ENCODE peak calls at places on chromosome 15, in nine cellular contexts. S, C, V, A, W, M, B, I and H are unnamed samples.

GRCh38 chr15:62391565-62392262 is 226.6 kb upstream of the C2CD4B start:
- DNase-seq in V (peak; percentile 50), C (peak; percentile 33), B (no peak), M (peak; percentile 84), I (no peak), W (peak; percentile 70), A (no peak), S (peak; percentile 78), H (no peak)

GRCh38 chr15:75198560-75199346 is 2.9 kb upstream of the C15orf39 start:
- DNase-seq in W (peak; percentile 73), I (no peak), B (peak; percentile 54), S (peak; percentile 46), V (no peak), M (no peak), A (no peak), C (no peak), H (peak; percentile 62)

GRCh38 chr15:35019401-35020327 is 31.6 kb upstream of the ZNF770 start:
- DNase-seq in M (no peak), B (peak; percentile 39), W (no peak), A (no peak), C (peak; percentile 4), I (no peak), S (no peak), V (no peak), H (no peak)

GRCh38 chr15:88604972-88605506 is 16.1 kb upstream of the AEN start:
- DNase-seq in W (peak; percentile 23), S (no peak), I (no peak), C (no peak), B (no peak), A (no peak), M (no peak), V (no peak), H (no peak)

GRCh38 chr15:60471314-60471713 is 7.6 kb downstream of the ICE2 start:
- DNase-seq in S (no peak), C (no peak), B (no peak), I (no peak), M (no peak), A (no peak), V (no peak), W (no peak), H (no peak)

GRCh38 chr15:57213783-57214366 is 162.4 kb upstream of the CGNL1 start:
- DNase-seq in B (peak; percentile 21), A (no peak), W (peak; percentile 26), C (no peak), S (peak; percentile 57), V (no peak), I (peak; percentile 8), M (no peak), H (no peak)

GRCh38 chr15:94015324-94015723 is 216.0 kb upstream of the MCTP2 start:
- DNase-seq in M (no peak), B (no peak), C (no peak), I (no peak), A (no peak), V (no peak), W (no peak), S (no peak), H (no peak)

GRCh38 chr15:41417418-41417811 is 520 bp downstream of the RTF1 start:
- DNase-seq in I (no peak), C (no peak), S (no peak), A (no peak), W (no peak), M (no peak), V (peak; percentile 26), B (no peak), H (no peak)

GRCh38 chr15:75673426-75674247 is 25.9 kb downstream of the SNX33 start:
- DNase-seq in M (peak; percentile 51), C (no peak), W (no peak), A (no peak), I (no peak), V (peak; percentile 83), S (no peak), B (no peak), H (no peak)

GRCh38 chr15:27509014-27509413 is 538.0 kb downstream of the GABRG3 start:
- DNase-seq in V (no peak), I (no peak), C (no peak), B (no peak), S (no peak), M (no peak), W (no peak), A (no peak), H (no peak)

GRCh38 chr15:41564286-41564959 is 5.4 kb downstream of the TYRO3 start:
- DNase-seq in B (no peak), W (peak; percentile 73), I (no peak), S (no peak), M (no peak), A (no peak), V (peak; percentile 95), C (no peak), H (no peak)

GRCh38 chr15:99429681-99430081 is 136.1 kb upstream of the MEF2A start:
- DNase-seq in B (no peak), I (no peak), V (no peak), W (no peak), A (no peak), S (no peak), M (peak; percentile 28), C (no peak), H (no peak)

GRCh38 chr15:57356178-57356577 is 20.1 kb upstream of the CGNL1 start:
- DNase-seq in B (no peak), M (no peak), C (no peak), W (peak; percentile 37), A (no peak), I (no peak), V (no peak), S (no peak), H (no peak)

GRCh38 chr15:84598993-84599392 is 1.8 kb upstream of the ZSCAN2 start:
- DNase-seq in C (peak; percentile 35), W (peak; percentile 59), V (peak; percentile 63), I (no peak), S (peak; percentile 22), B (peak; percentile 44), M (no peak), A (no peak), H (no peak)

GRCh38 chr15:31133890-31134289 is 32.4 kb upstream of the TRPM1 start:
- DNase-seq in V (no peak), A (no peak), I (no peak), S (no peak), C (no peak), M (no peak), B (no peak), W (no peak), H (no peak)

GRCh38 chr15:31362886-31363285 is 36.3 kb downstream of the KLF13 start:
- DNase-seq in W (no peak), S (no peak), M (no peak), A (no peak), C (no peak), V (no peak), I (no peak), B (no peak), H (no peak)

DNA sequence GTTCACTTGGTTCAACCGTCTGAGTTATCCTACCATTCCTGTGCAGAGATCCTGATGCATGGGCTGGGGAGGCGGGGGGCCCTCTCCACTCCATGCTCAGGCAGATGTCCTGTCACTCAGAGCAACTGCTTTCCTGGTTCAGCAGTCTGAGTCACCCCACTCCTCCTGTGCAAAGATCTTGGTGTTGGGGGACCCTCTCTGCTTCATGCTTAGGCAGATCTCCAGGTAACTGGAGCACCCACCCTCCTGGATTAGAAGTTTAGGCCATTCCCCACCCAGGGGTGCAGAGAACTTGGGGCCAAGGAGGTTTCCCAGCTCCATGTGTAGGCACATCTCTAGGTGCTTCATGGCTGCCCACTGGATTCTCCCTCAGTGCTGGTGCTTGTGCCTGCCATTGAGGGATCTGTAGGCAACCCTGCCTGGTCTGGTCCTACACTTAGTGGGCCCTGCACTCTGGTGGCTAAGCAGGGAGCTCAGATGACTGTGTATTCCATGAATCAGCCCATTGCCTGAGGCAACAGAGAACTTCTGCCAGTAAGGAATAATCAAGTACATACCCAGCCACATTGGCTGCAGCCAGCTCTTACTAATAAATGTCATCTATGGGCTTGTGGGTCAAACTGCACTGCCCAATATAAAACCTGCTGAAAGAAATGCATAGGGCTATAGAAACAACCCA is 465.4 kb upstream of the THBS1 start:
- DNase-seq in M (no peak), V (no peak), B (no peak), W (no peak), C (no peak), S (no peak), I (no peak), A (no peak), H (no peak)
- H3K4me1 ChIP-seq in M (no peaks in the 10 kb centered on the region), V (no peaks in the 10 kb centered on the region), B (no peaks in the 10 kb centered on the region), W (no peaks in the 10 kb centered on the region), C (no peaks in the 10 kb centered on the region), S (peaks cover 34% of the 10 kb centered on the region), I (no peaks in the 10 kb centered on the region), A (no peaks in the 10 kb centered on the region), H (no peaks in the 10 kb centered on the region)

DNA sequence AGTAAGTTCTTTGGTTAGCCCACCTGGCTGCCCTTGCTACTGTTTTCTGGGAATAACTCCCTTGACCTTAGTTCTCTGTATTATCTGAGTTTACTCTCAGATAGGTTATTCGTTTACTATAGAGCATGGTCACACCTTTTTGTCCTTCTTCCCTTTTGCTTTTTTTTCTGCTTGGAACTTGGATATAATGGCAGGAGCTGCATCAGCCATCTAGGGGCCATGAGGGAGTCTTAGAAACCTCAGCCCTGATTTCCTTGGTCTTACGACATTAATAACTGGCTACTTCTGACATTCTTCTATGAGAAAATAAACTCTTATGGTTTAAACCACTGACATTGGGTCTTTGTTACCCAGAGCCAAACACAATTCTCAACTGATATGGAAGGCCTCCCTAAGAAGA is 3.4 kb upstream of the SLC51B start:
- DNase-seq in C (no peak), V (no peak), M (no peak), W (no peak), A (no peak), S (no peak), B (no peak), I (no peak), H (no peak)
- H3K4me3 ChIP-seq in C (no peak overlapping the region), V (no peak overlapping the region), M (no peak overlapping the region), W (no peak overlapping the region), A (no peak overlapping the region), S (no peak overlapping the region), B (no peak overlapping the region), I (no peak overlapping the region), H (no peak overlapping the region)

GRCh38 chr15:92903956-92904831 is 4.1 kb downstream of the CHD2 start:
- DNase-seq in A (peak; percentile 99), M (peak; percentile 99), I (peak; percentile 91), W (peak; percentile 98), S (peak; percentile 100), C (peak; percentile 99), V (peak; percentile 100), B (peak; percentile 96), H (peak; percentile 99)
- H3K4me1 ChIP-seq in A (peaks cover 42% of the 10 kb centered on the region), M (peaks cover 31% of the 10 kb centered on the region), I (peaks cover 53% of the 10 kb centered on the region), W (peaks cover 42% of the 10 kb centered on the region), S (peaks cover 56% of the 10 kb centered on the region), C (peaks cover 26% of the 10 kb centered on the region), V (peaks cover 48% of the 10 kb centered on the region), B (peaks cover 70% of the 10 kb centered on the region), H (peaks cover 54% of the 10 kb centered on the region)

GRCh38 chr15:63473999-63474809 is 30.2 kb upstream of the USP3 start:
- DNase-seq in W (peak; percentile 28), C (peak; percentile 28), B (no peak), S (no peak), A (peak; percentile 11), I (no peak), M (no peak), V (no peak), H (no peak)
- H3K4me3 ChIP-seq in W (no peak overlapping the region), C (no peak overlapping the region), B (no peak overlapping the region), S (no peak overlapping the region), A (no peak overlapping the region), I (no peak overlapping the region), M (no peak overlapping the region), V (no peak overlapping the region), H (no peak overlapping the region)